ENCODE peak calls at places on chromosome 7, in eight cellular contexts. X, T, I, L, M, O, S and Q are unnamed samples.

GRCh38 chr7:33868151-33868550 is 37.2 kb upstream of the BMPER start:
- DNase-seq in X (no peak), T (no peak), I (no peak), L (no peak), M (peak), O (no peak), S (no peak), Q (no peak)

GRCh38 chr7:55100172-55100961 is 81.5 kb downstream of the EGFR start:
- DNase-seq in X (peak), T (peak), I (no peak), L (no peak), M (peak), O (no peak), S (no peak), Q (no peak)

GRCh38 chr7:99379043-99379577 is 4.6 kb downstream of the ARPC1B start:
- DNase-seq in X (peak), T (peak), I (no peak), L (no peak), M (peak), O (peak), S (no peak), Q (no peak)

GRCh38 chr7:23191022-23191421 is 9.2 kb downstream of the NUP42 start:
- DNase-seq in X (no peak), T (no peak), I (no peak), L (no peak), M (no peak), O (no peak), S (no peak), Q (no peak)

GRCh38 chr7:2100278-2101205 is 132.2 kb downstream of the MAD1L1 start:
- DNase-seq in X (no peak), T (no peak), I (no peak), L (no peak), M (no peak), O (peak), S (no peak), Q (no peak)

GRCh38 chr7:33698692-33699128 is 206.6 kb upstream of the BMPER start:
- DNase-seq in X (no peak), T (no peak), I (no peak), L (no peak), M (no peak), O (no peak), S (no peak), Q (no peak)

GRCh38 chr7:141071855-141072547 is 1.9 kb upstream of the TMEM178B start:
- DNase-seq in X (no peak), T (no peak), I (no peak), L (peak), M (no peak), O (no peak), S (no peak), Q (no peak)

GRCh38 chr7:18038391-18038790 is 10.7 kb upstream of the PRPS1L1 start:
- DNase-seq in X (no peak), T (peak), I (no peak), L (no peak), M (no peak), O (no peak), S (no peak), Q (no peak)

GRCh38 chr7:47039899-47040298 is 542.0 kb downstream of the TNS3 start:
- DNase-seq in X (no peak), T (peak), I (no peak), L (no peak), M (peak), O (no peak), S (no peak), Q (no peak)

GRCh38 chr7:126727930-126728331 is 524.8 kb downstream of the GRM8 start:
- DNase-seq in X (no peak), T (no peak), I (no peak), L (no peak), M (no peak), O (peak), S (no peak), Q (no peak)

GRCh38 chr7:142323706-142324105 is 65.8 kb upstream of the PRSS58 start:
- DNase-seq in X (no peak), T (no peak), I (peak), L (peak), M (no peak), O (peak), S (no peak), Q (peak)

GRCh38 chr7:34759477-34760125 is 101.6 kb downstream of the NPSR1 start:
- DNase-seq in X (no peak), T (peak), I (no peak), L (peak), M (peak), O (peak), S (no peak), Q (peak)

GRCh38 chr7:114703677-114704076 is 218.2 kb upstream of the MDFIC start:
- DNase-seq in X (no peak), T (peak), I (no peak), L (no peak), M (peak), O (peak), S (no peak), Q (no peak)

GRCh38 chr7:128378637-128379036 is 17.1 kb upstream of the PRRT4 start:
- DNase-seq in X (no peak), T (no peak), I (no peak), L (no peak), M (no peak), O (no peak), S (no peak), Q (no peak)

GRCh38 chr7:128902761-128903585 is 7.5 kb downstream of the KCP start:
- DNase-seq in X (no peak), T (peak), I (no peak), L (no peak), M (peak), O (no peak), S (no peak), Q (no peak)

GRCh38 chr7:7564323-7564780 is 2.3 kb upstream of the MIOS start:
- DNase-seq in X (no peak), T (peak), I (no peak), L (no peak), M (peak), O (peak), S (no peak), Q (no peak)

GRCh38 chr7:7820939-7821338 is 102.5 kb upstream of the RPA3 start:
- DNase-seq in X (no peak), T (no peak), I (no peak), L (peak), M (no peak), O (no peak), S (no peak), Q (no peak)

GRCh38 chr7:32501522-32501921 is 6.2 kb downstream of the AVL9 start:
- DNase-seq in X (no peak), T (peak), I (no peak), L (no peak), M (peak), O (no peak), S (no peak), Q (no peak)

GRCh38 chr7:22720791-22721786 is 5.9 kb upstream of the IL6 start:
- DNase-seq in X (no peak), T (peak), I (no peak), L (no peak), M (no peak), O (no peak), S (no peak), Q (no peak)

GRCh38 chr7:157722137-157723060 is 385.6 kb downstream of the DNAJB6 start:
- DNase-seq in X (no peak), T (no peak), I (no peak), L (no peak), M (no peak), O (no peak), S (no peak), Q (no peak)

GRCh38 chr7:132390705-132391104 is 185.6 kb downstream of the PLXNA4 start:
- DNase-seq in X (no peak), T (peak), I (no peak), L (no peak), M (peak), O (peak), S (no peak), Q (no peak)

GRCh38 chr7:85655252-85655651 is 468.4 kb upstream of the SEMA3D start:
- DNase-seq in X (no peak), T (no peak), I (no peak), L (no peak), M (no peak), O (no peak), S (no peak), Q (no peak)

GRCh38 chr7:24920702-24921679 is 59.0 kb downstream of the OSBPL3 start:
- DNase-seq in X (peak), T (no peak), I (no peak), L (no peak), M (no peak), O (no peak), S (no peak), Q (no peak)

GRCh38 chr7:51229620-51230323 is 86.8 kb downstream of the COBL start:
- DNase-seq in X (no peak), T (no peak), I (no peak), L (no peak), M (no peak), O (no peak), S (no peak), Q (no peak)

GRCh38 chr7:112201839-112202238 is 4.4 kb downstream of the DOCK4 start:
- DNase-seq in X (no peak), T (no peak), I (no peak), L (no peak), M (no peak), O (no peak), S (no peak), Q (no peak)

GRCh38 chr7:157930441-157930840 is 593.6 kb downstream of the DNAJB6 start:
- DNase-seq in X (no peak), T (no peak), I (no peak), L (no peak), M (no peak), O (no peak), S (no peak), Q (no peak)

GRCh38 chr7:100671353-100672327 is 1.9 kb upstream of the GNB2 start:
- DNase-seq in X (no peak), T (no peak), I (no peak), L (no peak), M (no peak), O (no peak), S (no peak), Q (no peak)

GRCh38 chr7:16044620-16045019 is 358.1 kb upstream of the MEOX2 start:
- DNase-seq in X (no peak), T (no peak), I (no peak), L (no peak), M (no peak), O (no peak), S (no peak), Q (no peak)

DNA sequence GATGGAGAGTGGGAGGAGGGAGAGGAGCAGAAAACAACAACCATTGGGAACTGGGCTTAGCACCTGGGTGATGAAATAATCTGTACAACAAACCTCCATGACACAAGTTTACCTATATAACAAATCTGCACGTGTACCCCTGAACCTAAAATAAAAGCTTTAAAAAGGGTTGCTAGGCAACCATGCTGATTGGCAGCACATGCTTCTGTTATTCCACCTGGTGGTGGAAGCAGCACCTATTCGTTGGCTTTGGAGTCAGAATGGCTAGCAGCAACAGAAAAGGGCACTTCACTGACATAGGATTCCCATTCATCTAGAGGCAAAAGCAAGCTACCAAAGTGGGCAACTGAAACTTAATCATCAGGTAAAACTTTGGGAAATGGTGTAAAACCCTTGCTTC is 57.1 kb downstream of the RELN start:
- DNase-seq in X (no peak), T (no peak), I (no peak), L (peak), M (no peak), O (no peak), S (no peak), Q (no peak)
- TF ChIP-seq CTCF in X (no peak), T (no peak), I (no peak), L (no peak), M (no peak), O (no peak), S (no peak), Q (no peak)

GRCh38 chr7:106178593-106179134 is 66.6 kb upstream of the SYPL1 start:
- DNase-seq in X (no peak), T (peak), I (no peak), L (no peak), M (peak), O (peak), S (no peak), Q (no peak)
- TF ChIP-seq CTCF in X (no peak), T (peak), I (peak), L (no peak), M (peak), O (peak), S (no peak), Q (no peak)

GRCh38 chr7:10128748-10129147 is 844.9 kb upstream of the PHF14 start:
- DNase-seq in X (no peak), T (peak), I (no peak), L (peak), M (no peak), O (no peak), S (no peak), Q (peak)
- TF ChIP-seq CTCF in X (peak), T (no peak), I (peak), L (peak), M (no peak), O (no peak), S (peak), Q (peak)

DNA sequence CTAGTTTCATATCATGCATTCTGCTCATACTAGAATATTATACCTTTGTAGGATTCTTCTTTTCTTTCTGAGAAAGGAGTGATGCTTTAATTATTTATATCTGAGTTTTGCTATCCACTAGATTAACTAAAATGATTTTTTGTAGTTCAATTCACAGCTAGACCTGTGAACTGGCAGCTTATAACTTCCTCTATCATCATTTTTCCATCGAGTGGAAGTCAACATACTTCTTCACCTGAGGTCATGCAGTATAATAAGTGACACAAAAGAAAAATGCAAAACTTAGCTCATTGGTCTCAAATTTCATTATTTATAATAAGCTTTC is 8.0 kb downstream of the LRRN3 start:
- DNase-seq in X (no peak), T (no peak), I (no peak), L (no peak), M (no peak), O (no peak), S (no peak), Q (no peak)
- TF ChIP-seq CTCF in X (no peak), T (no peak), I (no peak), L (no peak), M (no peak), O (no peak), S (no peak), Q (no peak)

DNA sequence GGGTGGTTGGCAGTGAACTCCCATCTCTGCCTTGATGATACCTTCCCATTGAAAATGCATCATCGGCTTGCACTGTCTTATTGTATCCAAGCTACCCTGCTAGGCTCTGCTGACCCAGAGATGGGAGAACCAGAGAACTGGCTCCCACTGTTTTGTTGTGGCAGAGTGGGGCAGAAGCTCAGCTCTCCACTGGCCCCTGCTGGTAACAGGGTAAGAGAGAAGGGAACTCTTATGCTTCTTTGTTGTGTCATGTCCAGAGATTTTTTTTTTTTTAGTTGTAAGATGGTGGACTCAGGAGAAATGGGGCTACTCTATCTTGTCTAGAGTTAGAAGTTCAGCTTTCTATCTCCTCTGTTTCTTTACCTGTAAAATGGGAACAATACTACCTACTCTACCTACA is 100.5 kb upstream of the SDK1 start:
- DNase-seq in X (no peak), T (peak), I (peak), L (peak), M (peak), O (peak), S (no peak), Q (peak)
- TF ChIP-seq CTCF in X (peak), T (peak), I (peak), L (peak), M (peak), O (peak), S (no peak), Q (peak)

GRCh38 chr7:69898189-69898588 is 299.9 kb downstream of the AUTS2 start:
- DNase-seq in X (no peak), T (no peak), I (no peak), L (no peak), M (no peak), O (no peak), S (no peak), Q (no peak)

GRCh38 chr7:69890081-69890369 is 291.8 kb downstream of the AUTS2 start:
- DNase-seq in X (no peak), T (no peak), I (no peak), L (no peak), M (no peak), O (no peak), S (no peak), Q (no peak)

GRCh38 chr7:69892790-69893189 is 294.5 kb downstream of the AUTS2 start:
- DNase-seq in X (no peak), T (no peak), I (no peak), L (no peak), M (no peak), O (no peak), S (no peak), Q (no peak)

GRCh38 chr7:69896100-69896499 is 297.8 kb downstream of the AUTS2 start:
- DNase-seq in X (no peak), T (no peak), I (no peak), L (no peak), M (no peak), O (no peak), S (no peak), Q (no peak)

DNA sequence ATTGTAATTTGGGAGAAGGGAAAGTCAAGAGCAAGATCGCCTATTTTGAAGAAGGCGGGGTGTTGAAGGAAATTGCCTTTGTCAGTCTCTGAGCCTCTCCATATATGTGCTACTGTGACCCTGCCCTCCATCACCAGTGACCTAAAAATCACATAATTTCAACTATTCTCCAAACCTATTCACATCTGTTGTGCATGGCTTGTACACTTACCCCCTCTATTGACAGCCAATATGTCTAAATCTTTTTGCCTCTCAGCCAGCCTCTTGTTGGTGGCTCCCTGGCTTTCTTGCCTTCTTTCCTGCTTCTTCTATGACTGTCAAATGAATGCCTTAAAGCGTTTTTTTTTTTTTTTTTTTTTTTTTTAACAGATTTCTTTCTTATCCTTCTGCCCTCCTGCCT is 295.6 kb downstream of the AUTS2 start:
- DNase-seq in X (no peak), T (peak), I (no peak), L (peak), M (no peak), O (peak), S (no peak), Q (peak)
- TF ChIP-seq CTCF in X (peak), T (peak), I (no peak), L (peak), M (no peak), O (peak), S (no peak), Q (no peak)

DNA sequence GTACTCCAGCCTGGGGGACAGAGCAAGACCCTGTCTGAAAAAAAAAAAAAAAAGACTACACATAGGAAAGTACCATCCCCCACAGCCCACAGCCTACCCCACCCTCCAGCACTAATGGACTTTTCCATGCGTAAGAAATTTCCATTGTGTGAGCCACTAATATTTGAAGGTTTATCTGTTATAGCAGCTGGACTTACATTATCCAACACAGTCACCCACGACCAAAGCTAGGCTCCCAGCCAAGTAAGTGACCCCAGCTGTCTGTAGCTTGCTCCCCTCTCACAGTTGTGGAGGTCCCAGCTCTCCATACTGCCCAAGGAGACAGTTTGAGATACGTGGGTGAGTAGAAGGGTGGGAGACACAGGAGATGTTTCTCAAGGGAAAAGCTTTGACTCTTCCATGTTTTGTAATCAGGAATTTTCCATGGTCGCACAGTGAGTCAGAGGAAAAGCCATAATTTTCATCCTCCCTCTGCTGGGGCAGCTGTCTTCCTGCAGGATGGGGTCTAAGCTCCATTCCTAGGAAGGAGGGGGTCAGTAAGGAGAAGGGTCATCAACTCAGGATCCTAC is 57.4 kb downstream of the CAV1 start:
- DNase-seq in X (no peak), T (peak), I (no peak), L (no peak), M (peak), O (no peak), S (no peak), Q (no peak)
- TF ChIP-seq CTCF in X (no peak), T (peak), I (no peak), L (no peak), M (peak), O (no peak), S (no peak), Q (no peak)